ENCODE peak calls at places on chromosomes 12 and 14, in nine cellular contexts. One of them, this sample, is unnamed. For H3K4me1 and H3K36me3, the result is how much of the 10 kb centered on the place peaks cover.

GRCh38 chr14:68261092-68261842 is 441.7 kb downstream of the RAD51B start:
- DNase-seq in mammary epithelial cell: no peak
- DNase-seq in cardiac muscle cell: peak
- DNase-seq in sigmoid colon: no peak
- DNase-seq in PC-3: no peak
- DNase-seq in tibial nerve: no peak
- DNase-seq in lung: no peak
- DNase-seq in K562: no peak
- DNase-seq in endodermal cell: peak
- DNase-seq in this sample: no peak

GRCh38 chr14:31990183-31990862 is 86.8 kb upstream of the ARHGAP5 start:
- DNase-seq in mammary epithelial cell: no peak
- DNase-seq in cardiac muscle cell: peak
- DNase-seq in sigmoid colon: no peak
- DNase-seq in PC-3: no peak
- DNase-seq in tibial nerve: no peak
- DNase-seq in lung: no peak
- DNase-seq in K562: no peak
- DNase-seq in endodermal cell: no peak
- DNase-seq in this sample: no peak

GRCh38 chr12:92035477-92035876 is 110.2 kb downstream of the BTG1 start:
- DNase-seq in mammary epithelial cell: no peak
- DNase-seq in cardiac muscle cell: no peak
- DNase-seq in sigmoid colon: no peak
- DNase-seq in PC-3: no peak
- DNase-seq in tibial nerve: no peak
- DNase-seq in lung: no peak
- DNase-seq in K562: no peak
- DNase-seq in endodermal cell: no peak
- DNase-seq in this sample: no peak

GRCh38 chr12:128791395-128792322 is 32.1 kb downstream of the SLC15A4 start:
- DNase-seq in mammary epithelial cell: peak
- DNase-seq in cardiac muscle cell: no peak
- DNase-seq in sigmoid colon: peak
- DNase-seq in PC-3: no peak
- DNase-seq in tibial nerve: no peak
- DNase-seq in lung: no peak
- DNase-seq in K562: no peak
- DNase-seq in endodermal cell: peak
- DNase-seq in this sample: no peak

GRCh38 chr14:35261774-35262173 is 30.4 kb upstream of the PSMA6 start:
- DNase-seq in mammary epithelial cell: no peak
- DNase-seq in cardiac muscle cell: peak
- DNase-seq in sigmoid colon: no peak
- DNase-seq in PC-3: no peak
- DNase-seq in tibial nerve: peak
- DNase-seq in lung: no peak
- DNase-seq in K562: no peak
- DNase-seq in endodermal cell: no peak
- DNase-seq in this sample: no peak

GRCh38 chr12:119715268-119715620 is 47.3 kb downstream of the PRKAB1 start:
- DNase-seq in mammary epithelial cell: peak
- DNase-seq in cardiac muscle cell: peak
- DNase-seq in sigmoid colon: no peak
- DNase-seq in PC-3: peak
- DNase-seq in tibial nerve: no peak
- DNase-seq in lung: no peak
- DNase-seq in K562: no peak
- DNase-seq in endodermal cell: no peak
- DNase-seq in this sample: no peak

GRCh38 chr12:62764251-62764650 is 170.7 kb downstream of the PPM1H start:
- DNase-seq in mammary epithelial cell: no peak
- DNase-seq in cardiac muscle cell: no peak
- DNase-seq in sigmoid colon: no peak
- DNase-seq in PC-3: no peak
- DNase-seq in tibial nerve: no peak
- DNase-seq in lung: no peak
- DNase-seq in K562: no peak
- DNase-seq in endodermal cell: no peak
- DNase-seq in this sample: no peak

GRCh38 chr12:94545937-94546771 is 86.5 kb upstream of the CEP83 start:
- DNase-seq in mammary epithelial cell: peak
- DNase-seq in cardiac muscle cell: peak
- DNase-seq in sigmoid colon: no peak
- DNase-seq in PC-3: peak
- DNase-seq in tibial nerve: no peak
- DNase-seq in lung: peak
- DNase-seq in K562: peak
- DNase-seq in endodermal cell: peak
- DNase-seq in this sample: no peak

GRCh38 chr14:82388488-82388887 is 854.8 kb upstream of the SEL1L start:
- DNase-seq in mammary epithelial cell: no peak
- DNase-seq in cardiac muscle cell: no peak
- DNase-seq in sigmoid colon: no peak
- DNase-seq in PC-3: no peak
- DNase-seq in tibial nerve: no peak
- DNase-seq in lung: no peak
- DNase-seq in K562: no peak
- DNase-seq in endodermal cell: no peak
- DNase-seq in this sample: no peak

GRCh38 chr12:132617822-132618682 is 524 bp upstream of the P2RX2 start:
- DNase-seq in mammary epithelial cell: no peak
- DNase-seq in cardiac muscle cell: no peak
- DNase-seq in sigmoid colon: no peak
- DNase-seq in PC-3: no peak
- DNase-seq in tibial nerve: no peak
- DNase-seq in lung: no peak
- DNase-seq in K562: no peak
- DNase-seq in endodermal cell: peak
- DNase-seq in this sample: no peak

GRCh38 chr12:119460876-119461275 is 126.3 kb downstream of the CCDC60 start:
- DNase-seq in mammary epithelial cell: no peak
- DNase-seq in cardiac muscle cell: no peak
- DNase-seq in sigmoid colon: no peak
- DNase-seq in PC-3: no peak
- DNase-seq in tibial nerve: no peak
- DNase-seq in lung: no peak
- DNase-seq in K562: no peak
- DNase-seq in endodermal cell: no peak
- DNase-seq in this sample: no peak

GRCh38 chr12:131131077-131131807 is 177.5 kb downstream of the ADGRD1 start:
- DNase-seq in mammary epithelial cell: no peak
- DNase-seq in cardiac muscle cell: no peak
- DNase-seq in sigmoid colon: peak
- DNase-seq in PC-3: no peak
- DNase-seq in tibial nerve: no peak
- DNase-seq in lung: no peak
- DNase-seq in K562: no peak
- DNase-seq in endodermal cell: no peak
- DNase-seq in this sample: peak

GRCh38 chr12:52155048-52155868 is 36.6 kb downstream of the KRT80 start:
- DNase-seq in mammary epithelial cell: peak
- DNase-seq in cardiac muscle cell: no peak
- DNase-seq in sigmoid colon: no peak
- DNase-seq in PC-3: peak
- DNase-seq in tibial nerve: no peak
- DNase-seq in lung: no peak
- DNase-seq in K562: no peak
- DNase-seq in endodermal cell: peak
- DNase-seq in this sample: no peak

GRCh38 chr12:89621511-89621910 is 87.1 kb downstream of the ATP2B1 start:
- DNase-seq in mammary epithelial cell: no peak
- DNase-seq in cardiac muscle cell: peak
- DNase-seq in sigmoid colon: no peak
- DNase-seq in PC-3: no peak
- DNase-seq in tibial nerve: no peak
- DNase-seq in lung: no peak
- DNase-seq in K562: no peak
- DNase-seq in endodermal cell: no peak
- DNase-seq in this sample: no peak

DNA sequence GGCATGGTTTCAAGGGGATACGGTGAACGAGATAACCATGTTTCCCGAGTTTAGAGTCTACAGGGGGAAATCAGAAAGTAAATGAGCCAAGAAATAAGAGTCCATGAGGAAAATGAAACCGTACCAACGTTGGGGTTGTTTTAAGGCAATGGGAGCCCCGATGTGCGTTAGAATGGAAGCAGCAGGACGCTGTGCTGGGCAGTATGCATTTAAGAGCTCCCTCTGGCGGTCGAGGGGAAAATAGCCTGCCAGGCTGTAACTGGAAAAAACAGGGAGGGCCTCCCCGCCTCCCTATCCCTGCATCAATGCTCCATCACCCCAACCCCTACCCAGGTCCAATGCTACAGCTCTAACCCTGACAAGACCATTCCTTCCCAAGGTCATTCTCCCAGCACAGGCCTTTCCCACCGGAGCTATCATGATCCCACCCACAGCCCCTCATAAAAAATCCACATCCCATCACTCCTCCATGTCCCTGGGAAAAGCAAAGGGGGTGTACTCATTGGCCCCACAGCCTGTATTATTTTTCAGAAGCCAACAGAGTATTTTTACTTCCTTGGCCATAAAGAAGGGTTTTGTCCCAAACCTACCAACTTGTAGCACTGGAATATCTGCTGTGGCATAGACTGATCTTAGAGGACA is 226.3 kb upstream of the NOS1 start:
- DNase-seq in mammary epithelial cell: peak
- DNase-seq in cardiac muscle cell: peak
- DNase-seq in sigmoid colon: no peak
- DNase-seq in PC-3: peak
- DNase-seq in tibial nerve: peak
- DNase-seq in lung: peak
- DNase-seq in K562: peak
- DNase-seq in endodermal cell: peak
- DNase-seq in this sample: no peak
- TF ChIP-seq CTCF in mammary epithelial cell: peak
- TF ChIP-seq CTCF in cardiac muscle cell: peak
- TF ChIP-seq CTCF in sigmoid colon: no peak
- TF ChIP-seq CTCF in PC-3: peak
- TF ChIP-seq CTCF in tibial nerve: peak
- TF ChIP-seq CTCF in lung: peak
- TF ChIP-seq CTCF in K562: peak
- TF ChIP-seq CTCF in endodermal cell: peak
- TF ChIP-seq CTCF in this sample: peak

DNA sequence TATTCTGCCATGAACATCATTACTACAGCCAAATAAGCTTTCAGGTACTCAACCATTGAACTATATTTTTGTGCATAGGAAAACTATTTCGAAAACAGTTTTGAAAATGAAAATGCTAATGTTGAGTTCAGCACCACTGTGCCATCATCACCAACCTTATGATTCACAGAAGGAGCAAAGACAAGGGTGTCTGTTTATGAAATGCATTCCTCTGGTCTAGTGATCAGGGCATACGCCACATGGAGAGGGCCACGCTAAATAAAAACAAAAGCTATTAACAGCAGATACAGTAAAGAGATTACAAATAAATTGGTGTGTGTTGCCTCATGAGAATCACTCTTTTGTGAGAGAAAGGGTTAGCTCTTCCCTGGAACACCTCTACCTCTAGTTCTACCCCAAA is 43.2 kb upstream of the BMAL2 start:
- DNase-seq in mammary epithelial cell: no peak
- DNase-seq in cardiac muscle cell: no peak
- DNase-seq in sigmoid colon: no peak
- DNase-seq in PC-3: no peak
- DNase-seq in tibial nerve: no peak
- DNase-seq in lung: no peak
- DNase-seq in K562: no peak
- DNase-seq in endodermal cell: no peak
- DNase-seq in this sample: no peak
- H3K4me1 ChIP-seq in mammary epithelial cell: under half
- H3K4me1 ChIP-seq in cardiac muscle cell: under half
- H3K4me1 ChIP-seq in sigmoid colon: under half
- H3K4me1 ChIP-seq in PC-3: under half
- H3K4me1 ChIP-seq in tibial nerve: under half
- H3K4me1 ChIP-seq in lung: under half
- H3K4me1 ChIP-seq in K562: under half
- H3K4me1 ChIP-seq in endodermal cell: under half
- H3K4me1 ChIP-seq in this sample: half or more

GRCh38 chr14:74604157-74604556 is 7.9 kb downstream of the LTBP2 start:
- DNase-seq in mammary epithelial cell: no peak
- DNase-seq in cardiac muscle cell: no peak
- DNase-seq in sigmoid colon: no peak
- DNase-seq in PC-3: no peak
- DNase-seq in tibial nerve: no peak
- DNase-seq in lung: no peak
- DNase-seq in K562: no peak
- DNase-seq in endodermal cell: no peak
- DNase-seq in this sample: no peak

GRCh38 chr14:74599201-74599809 is 12.7 kb downstream of the LTBP2 start:
- DNase-seq in mammary epithelial cell: no peak
- DNase-seq in cardiac muscle cell: peak
- DNase-seq in sigmoid colon: no peak
- DNase-seq in PC-3: no peak
- DNase-seq in tibial nerve: peak
- DNase-seq in lung: no peak
- DNase-seq in K562: no peak
- DNase-seq in endodermal cell: no peak
- DNase-seq in this sample: no peak

GRCh38 chr14:74599946-74600345 is 12.1 kb downstream of the LTBP2 start:
- DNase-seq in mammary epithelial cell: no peak
- DNase-seq in cardiac muscle cell: no peak
- DNase-seq in sigmoid colon: no peak
- DNase-seq in PC-3: no peak
- DNase-seq in tibial nerve: no peak
- DNase-seq in lung: no peak
- DNase-seq in K562: no peak
- DNase-seq in endodermal cell: no peak
- DNase-seq in this sample: no peak

GRCh38 chr14:74604896-74605295 is 7.1 kb downstream of the LTBP2 start:
- DNase-seq in mammary epithelial cell: no peak
- DNase-seq in cardiac muscle cell: no peak
- DNase-seq in sigmoid colon: no peak
- DNase-seq in PC-3: no peak
- DNase-seq in tibial nerve: no peak
- DNase-seq in lung: no peak
- DNase-seq in K562: no peak
- DNase-seq in endodermal cell: no peak
- DNase-seq in this sample: no peak

GRCh38 chr14:74601982-74602381 is 10.1 kb downstream of the LTBP2 start:
- DNase-seq in mammary epithelial cell: no peak
- DNase-seq in cardiac muscle cell: no peak
- DNase-seq in sigmoid colon: no peak
- DNase-seq in PC-3: no peak
- DNase-seq in tibial nerve: no peak
- DNase-seq in lung: no peak
- DNase-seq in K562: peak
- DNase-seq in endodermal cell: no peak
- DNase-seq in this sample: no peak
- H3K36me3 ChIP-seq in mammary epithelial cell: under half
- H3K36me3 ChIP-seq in cardiac muscle cell: under half
- H3K36me3 ChIP-seq in sigmoid colon: under half
- H3K36me3 ChIP-seq in PC-3: under half
- H3K36me3 ChIP-seq in tibial nerve: under half
- H3K36me3 ChIP-seq in lung: under half
- H3K36me3 ChIP-seq in K562: under half
- H3K36me3 ChIP-seq in endodermal cell: under half
- H3K36me3 ChIP-seq in this sample: under half

DNA sequence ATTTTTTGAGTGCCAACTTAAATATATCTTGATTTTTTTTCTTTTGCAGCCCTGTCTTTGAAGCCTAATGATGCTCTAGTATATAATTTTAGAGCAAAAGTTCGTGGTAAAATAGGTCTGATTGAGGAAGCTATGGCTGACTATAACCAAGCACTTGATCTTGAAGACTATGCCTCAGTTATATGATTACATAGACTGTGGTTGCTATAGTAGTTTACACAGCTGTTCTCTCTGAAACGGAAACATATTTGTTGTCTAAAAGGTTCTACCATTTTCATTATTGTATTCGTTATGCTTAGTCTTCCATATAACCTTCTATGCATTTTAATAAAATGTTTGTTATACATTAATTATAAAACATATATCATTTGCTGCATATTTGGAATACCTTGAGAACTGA is 246.7 kb downstream of the TTC6 start:
- DNase-seq in mammary epithelial cell: no peak
- DNase-seq in cardiac muscle cell: no peak
- DNase-seq in sigmoid colon: no peak
- DNase-seq in PC-3: no peak
- DNase-seq in tibial nerve: no peak
- DNase-seq in lung: no peak
- DNase-seq in K562: no peak
- DNase-seq in endodermal cell: no peak
- DNase-seq in this sample: no peak
- TF ChIP-seq CTCF in mammary epithelial cell: no peak
- TF ChIP-seq CTCF in cardiac muscle cell: no peak
- TF ChIP-seq CTCF in sigmoid colon: no peak
- TF ChIP-seq CTCF in PC-3: no peak
- TF ChIP-seq CTCF in tibial nerve: no peak
- TF ChIP-seq CTCF in lung: no peak
- TF ChIP-seq CTCF in K562: no peak
- TF ChIP-seq CTCF in endodermal cell: no peak
- TF ChIP-seq CTCF in this sample: no peak